ENCODE peak calls at places on chromosomes 12 and 14, in eight cellular contexts. One of them, this sample, is unnamed.

GRCh38 chr12:30026621-30027234 is 243.0 kb upstream of the TMTC1 start:
- DNase-seq in neural crest cell: no peak
- DNase-seq in GM20000: no peak
- DNase-seq in heart left ventricle: no peak
- DNase-seq in H9: no peak
- DNase-seq in cardiac muscle cell: peak; percentile 90
- DNase-seq in psoas muscle: no peak
- DNase-seq in IMR-90: peak; percentile 89
- DNase-seq in this sample: no peak

GRCh38 chr12:29578731-29579130 is 81.2 kb upstream of the OVCH1 start:
- DNase-seq in neural crest cell: no peak
- DNase-seq in GM20000: no peak
- DNase-seq in heart left ventricle: no peak
- DNase-seq in H9: no peak
- DNase-seq in cardiac muscle cell: no peak
- DNase-seq in psoas muscle: no peak
- DNase-seq in IMR-90: peak; percentile 51
- DNase-seq in this sample: no peak

GRCh38 chr12:67137256-67137655 is 131.9 kb upstream of the CAND1 start:
- DNase-seq in neural crest cell: no peak
- DNase-seq in GM20000: no peak
- DNase-seq in heart left ventricle: no peak
- DNase-seq in H9: no peak
- DNase-seq in cardiac muscle cell: no peak
- DNase-seq in psoas muscle: no peak
- DNase-seq in IMR-90: no peak
- DNase-seq in this sample: no peak

GRCh38 chr12:105331805-105332251 is 1.3 kb downstream of the C12orf75 start:
- DNase-seq in neural crest cell: no peak
- DNase-seq in GM20000: peak; percentile 23
- DNase-seq in heart left ventricle: no peak
- DNase-seq in H9: peak; percentile 48
- DNase-seq in cardiac muscle cell: no peak
- DNase-seq in psoas muscle: no peak
- DNase-seq in IMR-90: no peak
- DNase-seq in this sample: no peak

GRCh38 chr12:46523863-46524770 is 151.5 kb upstream of the SLC38A2 start:
- DNase-seq in neural crest cell: no peak
- DNase-seq in GM20000: no peak
- DNase-seq in heart left ventricle: peak; percentile 39
- DNase-seq in H9: no peak
- DNase-seq in cardiac muscle cell: peak; percentile 74
- DNase-seq in psoas muscle: no peak
- DNase-seq in IMR-90: peak; percentile 100
- DNase-seq in this sample: no peak

GRCh38 chr14:49621114-49621881 is 699 bp downstream of the MGAT2 start:
- DNase-seq in neural crest cell: peak; percentile 49
- DNase-seq in GM20000: peak; percentile 65
- DNase-seq in heart left ventricle: peak; percentile 78
- DNase-seq in H9: peak; percentile 64
- DNase-seq in cardiac muscle cell: peak; percentile 65
- DNase-seq in psoas muscle: peak; percentile 82
- DNase-seq in IMR-90: peak; percentile 28
- DNase-seq in this sample: peak; percentile 73

GRCh38 chr12:10968765-10969456 is 17.8 kb downstream of the TAS2R50 start:
- DNase-seq in neural crest cell: no peak
- DNase-seq in GM20000: no peak
- DNase-seq in heart left ventricle: peak; percentile 45
- DNase-seq in H9: no peak
- DNase-seq in cardiac muscle cell: peak; percentile 90
- DNase-seq in psoas muscle: no peak
- DNase-seq in IMR-90: peak; percentile 69
- DNase-seq in this sample: no peak

GRCh38 chr14:91252901-91253794 is 8.6 kb upstream of the GPR68 start:
- DNase-seq in neural crest cell: peak; percentile 38
- DNase-seq in GM20000: peak; percentile 78
- DNase-seq in heart left ventricle: peak; percentile 42
- DNase-seq in H9: peak; percentile 69
- DNase-seq in cardiac muscle cell: no peak
- DNase-seq in psoas muscle: peak; percentile 44
- DNase-seq in IMR-90: no peak
- DNase-seq in this sample: no peak

GRCh38 chr14:71203306-71203705 is 296.0 kb downstream of the PCNX1 start:
- DNase-seq in neural crest cell: no peak
- DNase-seq in GM20000: no peak
- DNase-seq in heart left ventricle: no peak
- DNase-seq in H9: no peak
- DNase-seq in cardiac muscle cell: no peak
- DNase-seq in psoas muscle: no peak
- DNase-seq in IMR-90: peak; percentile 22
- DNase-seq in this sample: no peak

GRCh38 chr12:15522574-15523187 is 200.4 kb downstream of the PTPRO start:
- DNase-seq in neural crest cell: no peak
- DNase-seq in GM20000: peak; percentile 29
- DNase-seq in heart left ventricle: no peak
- DNase-seq in H9: no peak
- DNase-seq in cardiac muscle cell: peak; percentile 76
- DNase-seq in psoas muscle: no peak
- DNase-seq in IMR-90: peak; percentile 34
- DNase-seq in this sample: no peak

GRCh38 chr12:109730306-109731145 is 16.9 kb downstream of the FAM222A start:
- DNase-seq in neural crest cell: no peak
- DNase-seq in GM20000: no peak
- DNase-seq in heart left ventricle: peak; percentile 12
- DNase-seq in H9: no peak
- DNase-seq in cardiac muscle cell: no peak
- DNase-seq in psoas muscle: peak; percentile 5
- DNase-seq in IMR-90: no peak
- DNase-seq in this sample: no peak

GRCh38 chr12:111048991-111049390 is 128.6 kb upstream of the MYL2 start:
- DNase-seq in neural crest cell: no peak
- DNase-seq in GM20000: no peak
- DNase-seq in heart left ventricle: no peak
- DNase-seq in H9: no peak
- DNase-seq in cardiac muscle cell: no peak
- DNase-seq in psoas muscle: no peak
- DNase-seq in IMR-90: no peak
- DNase-seq in this sample: no peak

GRCh38 chr14:89466460-89466859 is 49.4 kb upstream of the FOXN3 start:
- DNase-seq in neural crest cell: no peak
- DNase-seq in GM20000: peak; percentile 18
- DNase-seq in heart left ventricle: no peak
- DNase-seq in H9: no peak
- DNase-seq in cardiac muscle cell: no peak
- DNase-seq in psoas muscle: no peak
- DNase-seq in IMR-90: no peak
- DNase-seq in this sample: no peak

GRCh38 chr12:27554421-27555186 is 30.6 kb downstream of the PPFIBP1 start:
- DNase-seq in neural crest cell: no peak
- DNase-seq in GM20000: no peak
- DNase-seq in heart left ventricle: peak; percentile 75
- DNase-seq in H9: no peak
- DNase-seq in cardiac muscle cell: peak; percentile 90
- DNase-seq in psoas muscle: peak; percentile 66
- DNase-seq in IMR-90: no peak
- DNase-seq in this sample: no peak

GRCh38 chr12:82765971-82766705 is 79.4 kb downstream of the TMTC2 start:
- DNase-seq in neural crest cell: no peak
- DNase-seq in GM20000: no peak
- DNase-seq in heart left ventricle: no peak
- DNase-seq in H9: no peak
- DNase-seq in cardiac muscle cell: peak; percentile 58
- DNase-seq in psoas muscle: no peak
- DNase-seq in IMR-90: no peak
- DNase-seq in this sample: no peak

GRCh38 chr14:105015905-105016304 is 5.0 kb downstream of the CDCA4 start:
- DNase-seq in neural crest cell: no peak
- DNase-seq in GM20000: no peak
- DNase-seq in heart left ventricle: no peak
- DNase-seq in H9: no peak
- DNase-seq in cardiac muscle cell: no peak
- DNase-seq in psoas muscle: no peak
- DNase-seq in IMR-90: no peak
- DNase-seq in this sample: no peak

GRCh38 chr14:77099425-77100167 is 1.5 kb downstream of the CIPC start:
- DNase-seq in neural crest cell: no peak
- DNase-seq in GM20000: no peak
- DNase-seq in heart left ventricle: no peak
- DNase-seq in H9: no peak
- DNase-seq in cardiac muscle cell: peak; percentile 73
- DNase-seq in psoas muscle: no peak
- DNase-seq in IMR-90: peak; percentile 78
- DNase-seq in this sample: no peak

GRCh38 chr12:122003646-122004611 is 17.8 kb upstream of the BCL7A start:
- DNase-seq in neural crest cell: no peak
- DNase-seq in GM20000: peak; percentile 45
- DNase-seq in heart left ventricle: no peak
- DNase-seq in H9: no peak
- DNase-seq in cardiac muscle cell: peak; percentile 31
- DNase-seq in psoas muscle: no peak
- DNase-seq in IMR-90: no peak
- DNase-seq in this sample: no peak

GRCh38 chr12:66152732-66153131 is 17.1 kb downstream of the TMBIM4 start:
- DNase-seq in neural crest cell: no peak
- DNase-seq in GM20000: no peak
- DNase-seq in heart left ventricle: no peak
- DNase-seq in H9: no peak
- DNase-seq in cardiac muscle cell: peak; percentile 47
- DNase-seq in psoas muscle: no peak
- DNase-seq in IMR-90: peak; percentile 56
- DNase-seq in this sample: no peak

GRCh38 chr12:28026701-28027100 is 54.2 kb upstream of the PTHLH start:
- DNase-seq in neural crest cell: no peak
- DNase-seq in GM20000: no peak
- DNase-seq in heart left ventricle: no peak
- DNase-seq in H9: no peak
- DNase-seq in cardiac muscle cell: peak; percentile 15
- DNase-seq in psoas muscle: no peak
- DNase-seq in IMR-90: no peak
- DNase-seq in this sample: no peak

GRCh38 chr14:105501504-105502291 is 10.7 kb downstream of the TEDC1 start:
- DNase-seq in neural crest cell: no peak
- DNase-seq in GM20000: no peak
- DNase-seq in heart left ventricle: no peak
- DNase-seq in H9: no peak
- DNase-seq in cardiac muscle cell: no peak
- DNase-seq in psoas muscle: no peak
- DNase-seq in IMR-90: no peak
- DNase-seq in this sample: no peak

GRCh38 chr12:97308576-97309198 is 153.9 kb upstream of the RMST start:
- DNase-seq in neural crest cell: peak; percentile 23
- DNase-seq in GM20000: peak; percentile 17
- DNase-seq in heart left ventricle: no peak
- DNase-seq in H9: no peak
- DNase-seq in cardiac muscle cell: peak; percentile 72
- DNase-seq in psoas muscle: no peak
- DNase-seq in IMR-90: peak; percentile 65
- DNase-seq in this sample: no peak
- TF ChIP-seq CTCF in neural crest cell: peak; percentile 81
- TF ChIP-seq CTCF in GM20000: no peak
- TF ChIP-seq CTCF in heart left ventricle: peak; percentile 75
- TF ChIP-seq CTCF in H9: peak; percentile 80
- TF ChIP-seq CTCF in cardiac muscle cell: peak; percentile 66
- TF ChIP-seq CTCF in psoas muscle: peak; percentile 66
- TF ChIP-seq CTCF in IMR-90: peak; percentile 65
- TF ChIP-seq CTCF in this sample: peak; percentile 72

GRCh38 chr12:132218915-132219314 is 74.7 kb downstream of the NOC4L start:
- DNase-seq in neural crest cell: peak; percentile 29
- DNase-seq in GM20000: peak; percentile 76
- DNase-seq in heart left ventricle: no peak
- DNase-seq in H9: peak; percentile 83
- DNase-seq in cardiac muscle cell: no peak
- DNase-seq in psoas muscle: no peak
- DNase-seq in IMR-90: no peak
- DNase-seq in this sample: no peak
- TF ChIP-seq CTCF in neural crest cell: peak; percentile 57
- TF ChIP-seq CTCF in GM20000: peak; percentile 35
- TF ChIP-seq CTCF in heart left ventricle: peak; percentile 34
- TF ChIP-seq CTCF in H9: peak; percentile 62
- TF ChIP-seq CTCF in cardiac muscle cell: peak; percentile 15
- TF ChIP-seq CTCF in psoas muscle: peak; percentile 17
- TF ChIP-seq CTCF in IMR-90: peak; percentile 15
- TF ChIP-seq CTCF in this sample: peak; percentile 28

GRCh38 chr12:53695148-53696138 is 19.6 kb upstream of the ATP5MC2 start:
- DNase-seq in neural crest cell: peak; percentile 45
- DNase-seq in GM20000: peak; percentile 38
- DNase-seq in heart left ventricle: peak; percentile 41
- DNase-seq in H9: peak; percentile 79
- DNase-seq in cardiac muscle cell: peak; percentile 62
- DNase-seq in psoas muscle: peak; percentile 28
- DNase-seq in IMR-90: peak; percentile 55
- DNase-seq in this sample: no peak
- TF ChIP-seq CTCF in neural crest cell: peak; percentile 45
- TF ChIP-seq CTCF in GM20000: no peak
- TF ChIP-seq CTCF in heart left ventricle: no peak
- TF ChIP-seq CTCF in H9: peak; percentile 47
- TF ChIP-seq CTCF in cardiac muscle cell: peak; percentile 25
- TF ChIP-seq CTCF in psoas muscle: no peak
- TF ChIP-seq CTCF in IMR-90: no peak
- TF ChIP-seq CTCF in this sample: peak; percentile 30

GRCh38 chr14:54675236-54676125 is 108.6 kb downstream of the SAMD4A start:
- DNase-seq in neural crest cell: no peak
- DNase-seq in GM20000: no peak
- DNase-seq in heart left ventricle: no peak
- DNase-seq in H9: no peak
- DNase-seq in cardiac muscle cell: no peak
- DNase-seq in psoas muscle: no peak
- DNase-seq in IMR-90: no peak
- DNase-seq in this sample: no peak
- TF ChIP-seq CTCF in neural crest cell: no peak
- TF ChIP-seq CTCF in GM20000: no peak
- TF ChIP-seq CTCF in heart left ventricle: no peak
- TF ChIP-seq CTCF in H9: no peak
- TF ChIP-seq CTCF in cardiac muscle cell: no peak
- TF ChIP-seq CTCF in psoas muscle: no peak
- TF ChIP-seq CTCF in IMR-90: no peak
- TF ChIP-seq CTCF in this sample: no peak

GRCh38 chr12:116141110-116141832 is 136.2 kb downstream of the MED13L start:
- DNase-seq in neural crest cell: no peak
- DNase-seq in GM20000: no peak
- DNase-seq in heart left ventricle: no peak
- DNase-seq in H9: no peak
- DNase-seq in cardiac muscle cell: peak; percentile 26
- DNase-seq in psoas muscle: no peak
- DNase-seq in IMR-90: no peak
- DNase-seq in this sample: no peak
- TF ChIP-seq CTCF in neural crest cell: no peak
- TF ChIP-seq CTCF in GM20000: no peak
- TF ChIP-seq CTCF in heart left ventricle: peak; percentile 51
- TF ChIP-seq CTCF in H9: no peak
- TF ChIP-seq CTCF in cardiac muscle cell: no peak
- TF ChIP-seq CTCF in psoas muscle: peak; percentile 41
- TF ChIP-seq CTCF in IMR-90: peak; percentile 31
- TF ChIP-seq CTCF in this sample: peak; percentile 51

GRCh38 chr12:169528-170360 is 44.2 kb downstream of the SLC6A12 start:
- DNase-seq in neural crest cell: no peak
- DNase-seq in GM20000: peak; percentile 31
- DNase-seq in heart left ventricle: peak; percentile 23
- DNase-seq in H9: no peak
- DNase-seq in cardiac muscle cell: no peak
- DNase-seq in psoas muscle: no peak
- DNase-seq in IMR-90: no peak
- DNase-seq in this sample: no peak
- TF ChIP-seq CTCF in neural crest cell: peak; percentile 49
- TF ChIP-seq CTCF in GM20000: no peak
- TF ChIP-seq CTCF in heart left ventricle: no peak
- TF ChIP-seq CTCF in H9: peak; percentile 43
- TF ChIP-seq CTCF in cardiac muscle cell: peak; percentile 8
- TF ChIP-seq CTCF in psoas muscle: no peak
- TF ChIP-seq CTCF in IMR-90: peak; percentile 12
- TF ChIP-seq CTCF in this sample: no peak